ENCODE peak calls at places on chromosomes 7 and 10, in ten cellular contexts. One of them, this sample, is unnamed.

GRCh38 chr10:88293073-88293472 is 290.0 kb downstream of the RNLS start:
- DNase-seq in foreskin fibroblast: peak
- DNase-seq in fibroblast of lung: peak
- DNase-seq in OCI-M1: no peak
- DNase-seq in NCI-H524 treated with DMSO at 0.1 percent for 48 hours: no peak
- DNase-seq in effector memory CD4-positive, alpha-beta T cell: no peak
- DNase-seq in NCI-H2081 treated with DMSO at 0.1 percent for 48 hours: no peak
- DNase-seq in aorta: no peak
- DNase-seq in PC-9: no peak
- DNase-seq in CD4-positive, alpha-beta T cell: no peak
- DNase-seq in this sample: no peak

GRCh38 chr10:54722075-54722474 is 79.0 kb downstream of the PCDH15 start:
- DNase-seq in aorta: no peak
- DNase-seq in fibroblast of lung: no peak
- DNase-seq in effector memory CD4-positive, alpha-beta T cell: no peak
- DNase-seq in NCI-H524 treated with DMSO at 0.1 percent for 48 hours: no peak
- DNase-seq in PC-9: no peak
- DNase-seq in NCI-H2081 treated with DMSO at 0.1 percent for 48 hours: no peak
- DNase-seq in foreskin fibroblast: no peak
- DNase-seq in OCI-M1: no peak
- DNase-seq in CD4-positive, alpha-beta T cell: no peak
- DNase-seq in this sample: no peak

GRCh38 chr7:111199643-111200042 is 108.7 kb downstream of the LRRN3 start:
- DNase-seq in PC-9: no peak
- DNase-seq in aorta: no peak
- DNase-seq in CD4-positive, alpha-beta T cell: no peak
- DNase-seq in foreskin fibroblast: peak
- DNase-seq in fibroblast of lung: peak
- DNase-seq in NCI-H524 treated with DMSO at 0.1 percent for 48 hours: no peak
- DNase-seq in NCI-H2081 treated with DMSO at 0.1 percent for 48 hours: no peak
- DNase-seq in OCI-M1: peak
- DNase-seq in effector memory CD4-positive, alpha-beta T cell: no peak
- DNase-seq in this sample: no peak

GRCh38 chr7:28729276-28729675 is 228.9 kb downstream of the TRIL start:
- DNase-seq in effector memory CD4-positive, alpha-beta T cell: no peak
- DNase-seq in foreskin fibroblast: no peak
- DNase-seq in NCI-H2081 treated with DMSO at 0.1 percent for 48 hours: peak
- DNase-seq in NCI-H524 treated with DMSO at 0.1 percent for 48 hours: no peak
- DNase-seq in fibroblast of lung: peak
- DNase-seq in PC-9: no peak
- DNase-seq in OCI-M1: no peak
- DNase-seq in aorta: no peak
- DNase-seq in CD4-positive, alpha-beta T cell: no peak
- DNase-seq in this sample: no peak

GRCh38 chr7:28766359-28766758 is 191.8 kb downstream of the TRIL start:
- DNase-seq in PC-9: no peak
- DNase-seq in aorta: no peak
- DNase-seq in fibroblast of lung: no peak
- DNase-seq in effector memory CD4-positive, alpha-beta T cell: no peak
- DNase-seq in NCI-H2081 treated with DMSO at 0.1 percent for 48 hours: no peak
- DNase-seq in NCI-H524 treated with DMSO at 0.1 percent for 48 hours: no peak
- DNase-seq in CD4-positive, alpha-beta T cell: no peak
- DNase-seq in foreskin fibroblast: no peak
- DNase-seq in OCI-M1: no peak
- DNase-seq in this sample: no peak

GRCh38 chr7:151415375-151416112 is 5.7 kb upstream of the WDR86 start:
- DNase-seq in fibroblast of lung: no peak
- DNase-seq in PC-9: no peak
- DNase-seq in NCI-H2081 treated with DMSO at 0.1 percent for 48 hours: peak
- DNase-seq in aorta: no peak
- DNase-seq in effector memory CD4-positive, alpha-beta T cell: no peak
- DNase-seq in NCI-H524 treated with DMSO at 0.1 percent for 48 hours: no peak
- DNase-seq in foreskin fibroblast: peak
- DNase-seq in CD4-positive, alpha-beta T cell: no peak
- DNase-seq in OCI-M1: peak
- DNase-seq in this sample: peak

GRCh38 chr10:97020452-97021400 is 165.0 kb downstream of the SLIT1 start:
- DNase-seq in NCI-H524 treated with DMSO at 0.1 percent for 48 hours: no peak
- DNase-seq in OCI-M1: no peak
- DNase-seq in effector memory CD4-positive, alpha-beta T cell: no peak
- DNase-seq in CD4-positive, alpha-beta T cell: no peak
- DNase-seq in fibroblast of lung: no peak
- DNase-seq in aorta: peak
- DNase-seq in PC-9: no peak
- DNase-seq in foreskin fibroblast: no peak
- DNase-seq in NCI-H2081 treated with DMSO at 0.1 percent for 48 hours: no peak
- DNase-seq in this sample: no peak

GRCh38 chr10:84845628-84846261 is 517.4 kb downstream of the CCSER2 start:
- DNase-seq in foreskin fibroblast: no peak
- DNase-seq in NCI-H524 treated with DMSO at 0.1 percent for 48 hours: no peak
- DNase-seq in OCI-M1: peak
- DNase-seq in fibroblast of lung: no peak
- DNase-seq in PC-9: no peak
- DNase-seq in NCI-H2081 treated with DMSO at 0.1 percent for 48 hours: no peak
- DNase-seq in aorta: no peak
- DNase-seq in effector memory CD4-positive, alpha-beta T cell: no peak
- DNase-seq in CD4-positive, alpha-beta T cell: no peak
- DNase-seq in this sample: no peak

GRCh38 chr7:119256001-119256400 is 1017.0 kb upstream of the KCND2 start:
- DNase-seq in fibroblast of lung: no peak
- DNase-seq in NCI-H524 treated with DMSO at 0.1 percent for 48 hours: no peak
- DNase-seq in effector memory CD4-positive, alpha-beta T cell: no peak
- DNase-seq in foreskin fibroblast: no peak
- DNase-seq in aorta: no peak
- DNase-seq in CD4-positive, alpha-beta T cell: no peak
- DNase-seq in OCI-M1: no peak
- DNase-seq in PC-9: no peak
- DNase-seq in NCI-H2081 treated with DMSO at 0.1 percent for 48 hours: no peak
- DNase-seq in this sample: no peak